ENCODE peak calls at places on chromosome 6, in nine cellular contexts. M is spleen; G is mesendoderm; D is left ventricle myocardium superior; E is psoas muscle; W is hypothalamus; N is stimulated activated CD8-positive, alpha-beta memory T cell treated with anti-CD3 and anti-CD28 coated beads, Interleukin-12 subunit alpha, Interleukin-12 subunit beta, amount 100 ng/mL, for 4 hours; T is M059J; K is BJ. Z is an unnamed sample.

GRCh38 chr6:51028271-51028670 is 209.6 kb downstream of the TFAP2B start:
- DNase-seq in W (no peak), G (no peak), K (no peak), E (no peak), N (no peak), T (peak), M (no peak), D (no peak), Z (no peak)

GRCh38 chr6:134315974-134316391 is 1.9 kb downstream of the SGK1 start:
- DNase-seq in M (no peak), N (no peak), T (no peak), D (no peak), E (no peak), K (no peak), G (no peak), W (peak), Z (peak)

GRCh38 chr6:104860221-104860620 is 502 bp upstream of the HACE1 start:
- DNase-seq in M (no peak), G (no peak), E (no peak), T (no peak), W (no peak), D (no peak), K (no peak), N (no peak), Z (no peak)

GRCh38 chr6:133062077-133062476 is 179.1 kb upstream of the EYA4 start:
- DNase-seq in N (no peak), D (no peak), W (no peak), G (no peak), T (peak), K (no peak), M (no peak), E (no peak), Z (no peak)

GRCh38 chr6:152598858-152599537 is 38.2 kb downstream of the SYNE1 start:
- DNase-seq in E (no peak), T (no peak), N (no peak), K (no peak), G (no peak), W (no peak), D (no peak), M (no peak), Z (no peak)

GRCh38 chr6:47633141-47633540 is 65.2 kb upstream of the ADGRF4 start:
- DNase-seq in E (no peak), K (no peak), N (no peak), G (peak), M (no peak), D (no peak), T (peak), W (no peak), Z (no peak)

GRCh38 chr6:154343473-154344308 is 12.9 kb downstream of the IPCEF1 start:
- DNase-seq in G (peak), E (no peak), M (no peak), K (no peak), W (no peak), T (peak), N (no peak), D (no peak), Z (no peak)

GRCh38 chr6:122289721-122290501 is 109.5 kb upstream of the HSF2 start:
- DNase-seq in D (no peak), E (no peak), M (no peak), N (no peak), K (no peak), T (peak), G (peak), W (no peak), Z (no peak)

Z was measured in substantia nigra.